ENCODE peak calls at places on chromosomes 5 and 9, in five cellular contexts. S is kidney, Q is cardiac muscle cell, R is left cardiac atrium, N is AG09319. Y is an unnamed sample.

GRCh38 chr5:100647461-100648230 is 112.5 kb downstream of the FAM174A start:
- DNase-seq in N (no peak), Q (peak), S (peak), R (peak), Y (no peak)

GRCh38 chr5:128082551-128083032 is 974 bp upstream of the SLC12A2 start:
- DNase-seq in N (no peak), S (no peak), R (no peak), Q (no peak), Y (no peak)

GRCh38 chr5:88089757-88090390 is 178.8 kb downstream of the TMEM161B start:
- DNase-seq in S (no peak), R (no peak), N (no peak), Q (no peak), Y (no peak)

GRCh38 chr9:94269264-94269663 is 10.2 kb downstream of the ZNF169 start:
- DNase-seq in Q (no peak), N (no peak), R (no peak), S (no peak), Y (peak)

GRCh38 chr9:136644343-136644592 is 18.4 kb upstream of the EGFL7 start:
- DNase-seq in Q (peak), N (peak), R (peak), S (peak), Y (peak)

GRCh38 chr9:84271004-84271886 is 69.3 kb downstream of the SLC28A3 start:
- DNase-seq in R (peak), N (peak), S (peak), Q (peak), Y (no peak)

GRCh38 chr5:138653502-138653901 is 78.3 kb upstream of the HSPA9 start:
- DNase-seq in S (peak), N (no peak), R (no peak), Q (peak), Y (no peak)

GRCh38 chr5:66558562-66558961 is 37.6 kb upstream of the MAST4 start:
- DNase-seq in Q (peak), N (no peak), R (no peak), S (no peak), Y (no peak)

GRCh38 chr5:38468978-38469706 is 87.3 kb downstream of the LIFR start:
- DNase-seq in S (peak), R (peak), N (no peak), Q (peak), Y (no peak)

GRCh38 chr9:78383130-78383529 is 86.2 kb downstream of the PSAT1 start:
- DNase-seq in Q (peak), S (no peak), N (no peak), R (no peak), Y (peak)

GRCh38 chr9:9522406-9522805 is 1090.4 kb downstream of the PTPRD start:
- DNase-seq in Q (no peak), N (no peak), S (no peak), R (no peak), Y (no peak)

GRCh38 chr5:2848634-2849033 is 97.2 kb upstream of the IRX2 start:
- DNase-seq in Q (no peak), N (no peak), S (no peak), R (no peak), Y (no peak)

GRCh38 chr5:64635056-64635686 is 55.1 kb upstream of the SHISAL2B start:
- DNase-seq in N (no peak), Q (peak), R (no peak), S (no peak), Y (peak)

GRCh38 chr9:111502506-111502905 is 18.3 kb upstream of the ECPAS start:
- DNase-seq in N (no peak), Q (no peak), S (no peak), R (no peak), Y (no peak)

GRCh38 chr5:911601-912000 is 18.9 kb downstream of the TRIP13 start:
- DNase-seq in Q (peak), N (no peak), S (no peak), R (no peak), Y (no peak)

GRCh38 chr9:134221273-134222017 is 57.1 kb upstream of the RNU6ATAC start:
- DNase-seq in N (no peak), R (peak), S (peak), Q (no peak), Y (no peak)

GRCh38 chr5:133712562-133712961 is 100.2 kb upstream of the FSTL4 start:
- DNase-seq in Q (no peak), S (no peak), R (no peak), N (no peak), Y (no peak)

GRCh38 chr9:89095755-89096154 is 82.9 kb downstream of the SHC3 start:
- DNase-seq in R (no peak), Q (no peak), S (no peak), N (no peak), Y (no peak)

GRCh38 chr9:34578241-34579096 is 11.1 kb downstream of the CNTFR start:
- DNase-seq in R (no peak), S (no peak), Q (peak), N (no peak), Y (no peak)

GRCh38 chr5:135894789-135895188 is 852 bp downstream of the IL9 start:
- DNase-seq in R (no peak), S (no peak), Q (no peak), N (no peak), Y (peak)

GRCh38 chr9:89431930-89432725 is 65.8 kb downstream of the SEMA4D start:
- DNase-seq in S (peak), N (no peak), Q (no peak), R (no peak), Y (no peak)

GRCh38 chr5:160271396-160271795 is 41.0 kb downstream of the CCNJL start:
- DNase-seq in S (peak), N (no peak), Q (peak), R (peak), Y (no peak)

GRCh38 chr9:124716795-124717194 is 54.3 kb downstream of the NR6A1 start:
- DNase-seq in N (no peak), S (no peak), Q (no peak), R (no peak), Y (no peak)

GRCh38 chr5:86570427-86571083 is 47.2 kb upstream of the COX7C start:
- DNase-seq in S (no peak), N (no peak), R (no peak), Q (no peak), Y (peak)

GRCh38 chr9:122346478-122347347 is 24.1 kb upstream of the PTGS1 start:
- DNase-seq in N (no peak), R (peak), Q (peak), S (peak), Y (no peak)

GRCh38 chr5:163172540-163173337 is 264.7 kb upstream of the CCNG1 start:
- DNase-seq in S (no peak), R (no peak), N (no peak), Q (no peak), Y (no peak)

GRCh38 chr5:36950586-36951457 is 74.3 kb downstream of the NIPBL start:
- DNase-seq in N (peak), Q (peak), R (no peak), S (no peak), Y (no peak)

GRCh38 chr5:149363345-149363744 is 5.5 kb downstream of the PCYOX1L start:
- DNase-seq in S (no peak), N (no peak), R (no peak), Q (no peak), Y (no peak)

GRCh38 chr9:73200694-73201432 is 49.2 kb downstream of the ANXA1 start:
- DNase-seq in Q (peak), S (no peak), R (no peak), N (no peak), Y (peak)

GRCh38 chr5:150398432-150399157 is 14.1 kb downstream of the CD74 start:
- DNase-seq in S (peak), N (no peak), R (no peak), Q (no peak), Y (no peak)

GRCh38 chr9:128215491-128216404 is 12.6 kb downstream of the DNM1 start:
- DNase-seq in R (no peak), S (no peak), Q (peak), N (no peak), Y (peak)

GRCh38 chr5:122532035-122532434 is 220.0 kb downstream of the SNCAIP start:
- DNase-seq in N (no peak), R (no peak), S (no peak), Q (peak), Y (no peak)

GRCh38 chr5:74579215-74579614 is 61.3 kb downstream of the ENC1 start:
- DNase-seq in N (no peak), S (no peak), Q (peak), R (no peak), Y (peak)

GRCh38 chr5:140214831-140215230 is 39.8 kb downstream of the CYSTM1 start:
- DNase-seq in S (no peak), N (peak), R (no peak), Q (peak), Y (no peak)